ENCODE peak calls at places on chromosomes 16 and 17, in five cellular contexts. One of them, this sample, is unnamed.

GRCh38 chr17:77214743-77215142 is 74.0 kb downstream of the SEC14L1 start:
- DNase-seq in fibroblast of lung: peak
- DNase-seq in mesendoderm: peak
- DNase-seq in Karpas-422: peak
- DNase-seq in PC-3: peak
- DNase-seq in this sample: no peak

GRCh38 chr17:83110755-83111154 is 31.3 kb downstream of the METRNL start:
- DNase-seq in fibroblast of lung: no peak
- DNase-seq in mesendoderm: no peak
- DNase-seq in Karpas-422: no peak
- DNase-seq in PC-3: no peak
- DNase-seq in this sample: no peak

GRCh38 chr16:67666538-67667433 is at the start of the genes C16orf86 and ENKD1:
- DNase-seq in fibroblast of lung: peak
- DNase-seq in mesendoderm: peak
- DNase-seq in Karpas-422: peak
- DNase-seq in PC-3: peak
- DNase-seq in this sample: peak

GRCh38 chr17:49583226-49583625 is 7.6 kb downstream of the NXPH3 start:
- DNase-seq in fibroblast of lung: no peak
- DNase-seq in mesendoderm: no peak
- DNase-seq in Karpas-422: no peak
- DNase-seq in PC-3: no peak
- DNase-seq in this sample: no peak

GRCh38 chr17:38705523-38705802 is 390 bp downstream of the MLLT6 start:
- DNase-seq in fibroblast of lung: no peak
- DNase-seq in mesendoderm: no peak
- DNase-seq in Karpas-422: no peak
- DNase-seq in PC-3: no peak
- DNase-seq in this sample: no peak

GRCh38 chr17:75813081-75814020 is 28.7 kb downstream of the UNK start:
- DNase-seq in fibroblast of lung: no peak
- DNase-seq in mesendoderm: no peak
- DNase-seq in Karpas-422: no peak
- DNase-seq in PC-3: no peak
- DNase-seq in this sample: no peak

GRCh38 chr17:48647103-48647963 is 21.2 kb upstream of the HOXB9 start:
- DNase-seq in fibroblast of lung: no peak
- DNase-seq in mesendoderm: peak
- DNase-seq in Karpas-422: no peak
- DNase-seq in PC-3: no peak
- DNase-seq in this sample: peak

GRCh38 chr17:21513012-21513570 is 136.9 kb downstream of the KCNJ12 start:
- DNase-seq in fibroblast of lung: peak
- DNase-seq in mesendoderm: peak
- DNase-seq in Karpas-422: peak
- DNase-seq in PC-3: peak
- DNase-seq in this sample: peak

GRCh38 chr17:76198702-76199101 is 41.6 kb downstream of the RNF157 start:
- DNase-seq in fibroblast of lung: no peak
- DNase-seq in mesendoderm: no peak
- DNase-seq in Karpas-422: no peak
- DNase-seq in PC-3: no peak
- DNase-seq in this sample: no peak

GRCh38 chr16:66093217-66093616 is 273.3 kb upstream of the CDH5 start:
- DNase-seq in fibroblast of lung: peak
- DNase-seq in mesendoderm: no peak
- DNase-seq in Karpas-422: no peak
- DNase-seq in PC-3: no peak
- DNase-seq in this sample: no peak

GRCh38 chr16:2776500-2777139 is 460 bp downstream of the ELOB start:
- DNase-seq in fibroblast of lung: no peak
- DNase-seq in mesendoderm: peak
- DNase-seq in Karpas-422: peak
- DNase-seq in PC-3: peak
- DNase-seq in this sample: peak

GRCh38 chr16:70512456-70512855 is 10.9 kb downstream of the COG4 start:
- DNase-seq in fibroblast of lung: peak
- DNase-seq in mesendoderm: no peak
- DNase-seq in Karpas-422: no peak
- DNase-seq in PC-3: peak
- DNase-seq in this sample: no peak

GRCh38 chr17:55549140-55549539 is 37.9 kb upstream of the SMIM36 start:
- DNase-seq in fibroblast of lung: no peak
- DNase-seq in mesendoderm: peak
- DNase-seq in Karpas-422: peak
- DNase-seq in PC-3: peak
- DNase-seq in this sample: peak

GRCh38 chr16:31491778-31492418 is 9.0 kb downstream of the SLC5A2 start:
- DNase-seq in fibroblast of lung: no peak
- DNase-seq in mesendoderm: no peak
- DNase-seq in Karpas-422: no peak
- DNase-seq in PC-3: no peak
- DNase-seq in this sample: no peak

GRCh38 chr16:31201511-31202401 is 804 bp downstream of the PYCARD start:
- DNase-seq in fibroblast of lung: peak
- DNase-seq in mesendoderm: peak
- DNase-seq in Karpas-422: peak
- DNase-seq in PC-3: no peak
- DNase-seq in this sample: peak

GRCh38 chr17:77914440-77915254 is 43.9 kb upstream of the TNRC6C start:
- DNase-seq in fibroblast of lung: peak
- DNase-seq in mesendoderm: no peak
- DNase-seq in Karpas-422: peak
- DNase-seq in PC-3: no peak
- DNase-seq in this sample: no peak

GRCh38 chr17:50027639-50028206 is 28.2 kb upstream of the ITGA3 start:
- DNase-seq in fibroblast of lung: peak
- DNase-seq in mesendoderm: peak
- DNase-seq in Karpas-422: no peak
- DNase-seq in PC-3: peak
- DNase-seq in this sample: no peak

GRCh38 chr16:68081796-68082567 is 3.2 kb upstream of the NFATC3 start:
- DNase-seq in fibroblast of lung: no peak
- DNase-seq in mesendoderm: no peak
- DNase-seq in Karpas-422: no peak
- DNase-seq in PC-3: no peak
- DNase-seq in this sample: no peak

GRCh38 chr17:16304832-16305231 is 48.4 kb downstream of the CENPV start:
- DNase-seq in fibroblast of lung: peak
- DNase-seq in mesendoderm: peak
- DNase-seq in Karpas-422: peak
- DNase-seq in PC-3: peak
- DNase-seq in this sample: no peak

GRCh38 chr16:83942815-83943515 is 10.1 kb upstream of the OSGIN1 start:
- DNase-seq in fibroblast of lung: no peak
- DNase-seq in mesendoderm: no peak
- DNase-seq in Karpas-422: no peak
- DNase-seq in PC-3: no peak
- DNase-seq in this sample: no peak

GRCh38 chr16:25012525-25012991 is 2.6 kb downstream of the ARHGAP17 start:
- DNase-seq in fibroblast of lung: peak
- DNase-seq in mesendoderm: no peak
- DNase-seq in Karpas-422: no peak
- DNase-seq in PC-3: peak
- DNase-seq in this sample: no peak

GRCh38 chr17:75783803-75784472 is 668 bp upstream of the UNK start:
- DNase-seq in fibroblast of lung: no peak
- DNase-seq in mesendoderm: no peak
- DNase-seq in Karpas-422: no peak
- DNase-seq in PC-3: no peak
- DNase-seq in this sample: no peak

GRCh38 chr16:76906552-76906951 is 284.4 kb upstream of the MON1B start:
- DNase-seq in fibroblast of lung: no peak
- DNase-seq in mesendoderm: no peak
- DNase-seq in Karpas-422: no peak
- DNase-seq in PC-3: no peak
- DNase-seq in this sample: no peak

GRCh38 chr16:31404353-31405064 is 11.4 kb downstream of the ITGAD start:
- DNase-seq in fibroblast of lung: peak
- DNase-seq in mesendoderm: no peak
- DNase-seq in Karpas-422: peak
- DNase-seq in PC-3: peak
- DNase-seq in this sample: peak

GRCh38 chr17:74971842-74972106 is 785 bp downstream of the HID1 start:
- DNase-seq in fibroblast of lung: no peak
- DNase-seq in mesendoderm: no peak
- DNase-seq in Karpas-422: no peak
- DNase-seq in PC-3: no peak
- DNase-seq in this sample: no peak

GRCh38 chr17:5416886-5417285 is 2.6 kb downstream of the NUP88 start:
- DNase-seq in fibroblast of lung: no peak
- DNase-seq in mesendoderm: no peak
- DNase-seq in Karpas-422: no peak
- DNase-seq in PC-3: peak
- DNase-seq in this sample: no peak

GRCh38 chr16:22008215-22009142 is 568 bp downstream of the MOSMO start:
- DNase-seq in fibroblast of lung: peak
- DNase-seq in mesendoderm: no peak
- DNase-seq in Karpas-422: peak
- DNase-seq in PC-3: no peak
- DNase-seq in this sample: no peak

GRCh38 chr17:45783593-45784292 is 377 bp upstream of the CRHR1 start:
- DNase-seq in fibroblast of lung: no peak
- DNase-seq in mesendoderm: peak
- DNase-seq in Karpas-422: no peak
- DNase-seq in PC-3: no peak
- DNase-seq in this sample: no peak

GRCh38 chr16:80804061-80804450 is 342 bp downstream of the CDYL2 start:
- DNase-seq in fibroblast of lung: peak
- DNase-seq in mesendoderm: peak
- DNase-seq in Karpas-422: peak
- DNase-seq in PC-3: peak
- DNase-seq in this sample: peak

GRCh38 chr17:40062347-40063033 is at the start of gene THRA:
- DNase-seq in fibroblast of lung: no peak
- DNase-seq in mesendoderm: peak
- DNase-seq in Karpas-422: peak
- DNase-seq in PC-3: peak
- DNase-seq in this sample: peak

GRCh38 chr17:3873862-3874261 is 19.0 kb downstream of the CAMKK1 start:
- DNase-seq in fibroblast of lung: no peak
- DNase-seq in mesendoderm: no peak
- DNase-seq in Karpas-422: no peak
- DNase-seq in PC-3: no peak
- DNase-seq in this sample: no peak

GRCh38 chr17:3867106-3867505 is 21.1 kb upstream of the NCBP3 start:
- DNase-seq in fibroblast of lung: no peak
- DNase-seq in mesendoderm: no peak
- DNase-seq in Karpas-422: no peak
- DNase-seq in PC-3: no peak
- DNase-seq in this sample: no peak

GRCh38 chr17:3875317-3875716 is 17.5 kb downstream of the CAMKK1 start:
- DNase-seq in fibroblast of lung: no peak
- DNase-seq in mesendoderm: no peak
- DNase-seq in Karpas-422: no peak
- DNase-seq in PC-3: no peak
- DNase-seq in this sample: no peak

GRCh38 chr17:3867606-3868005 is 21.6 kb upstream of the NCBP3 start:
- DNase-seq in fibroblast of lung: no peak
- DNase-seq in mesendoderm: no peak
- DNase-seq in Karpas-422: no peak
- DNase-seq in PC-3: no peak
- DNase-seq in this sample: no peak

DNA sequence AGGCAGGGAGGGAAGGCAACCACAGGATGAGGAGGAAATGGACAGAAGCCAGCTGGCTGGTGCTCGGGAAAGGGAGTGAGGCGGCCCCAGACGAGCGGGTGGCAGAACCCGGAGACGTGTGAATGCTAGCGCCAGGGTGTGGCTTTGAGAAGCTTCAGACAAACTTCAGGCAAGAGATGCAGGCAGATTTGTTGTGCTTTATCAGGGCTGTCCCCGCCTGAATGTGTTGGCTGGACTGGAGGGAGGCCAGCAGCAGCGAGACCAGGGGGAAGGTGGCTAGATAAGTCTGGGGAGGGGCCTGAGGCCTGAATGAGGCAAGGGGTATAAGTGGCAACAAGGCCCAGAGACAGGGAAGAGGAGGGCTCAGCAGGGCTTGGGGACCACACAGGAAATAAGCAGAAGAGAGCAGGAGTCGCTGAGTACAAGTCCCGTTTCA is 22.0 kb downstream of the CAMKK1 start:
- DNase-seq in fibroblast of lung: peak
- DNase-seq in mesendoderm: peak
- DNase-seq in Karpas-422: no peak
- DNase-seq in PC-3: no peak
- DNase-seq in this sample: peak
- H3K4me2 ChIP-seq in fibroblast of lung: no peak
- H3K4me2 ChIP-seq in mesendoderm: no peak
- H3K4me2 ChIP-seq in Karpas-422: no peak
- H3K4me2 ChIP-seq in PC-3: no peak
- H3K4me2 ChIP-seq in this sample: peak

GRCh38 chr17:2844386-2844785 is 48.1 kb downstream of the RAP1GAP2 start:
- DNase-seq in fibroblast of lung: no peak
- DNase-seq in mesendoderm: peak
- DNase-seq in Karpas-422: no peak
- DNase-seq in PC-3: peak
- DNase-seq in this sample: no peak

GRCh38 chr17:2850991-2851390 is 54.8 kb downstream of the RAP1GAP2 start:
- DNase-seq in fibroblast of lung: no peak
- DNase-seq in mesendoderm: no peak
- DNase-seq in Karpas-422: no peak
- DNase-seq in PC-3: no peak
- DNase-seq in this sample: no peak

GRCh38 chr17:2851615-2852014 is 55.4 kb downstream of the RAP1GAP2 start:
- DNase-seq in fibroblast of lung: no peak
- DNase-seq in mesendoderm: no peak
- DNase-seq in Karpas-422: no peak
- DNase-seq in PC-3: no peak
- DNase-seq in this sample: no peak

GRCh38 chr17:2849327-2849670 is 53.1 kb downstream of the RAP1GAP2 start:
- DNase-seq in fibroblast of lung: no peak
- DNase-seq in mesendoderm: no peak
- DNase-seq in Karpas-422: no peak
- DNase-seq in PC-3: no peak
- DNase-seq in this sample: no peak

GRCh38 chr17:2847601-2848255 is 51.5 kb downstream of the RAP1GAP2 start:
- DNase-seq in fibroblast of lung: no peak
- DNase-seq in mesendoderm: no peak
- DNase-seq in Karpas-422: peak
- DNase-seq in PC-3: no peak
- DNase-seq in this sample: no peak
- H3K4me2 ChIP-seq in fibroblast of lung: no peak
- H3K4me2 ChIP-seq in mesendoderm: no peak
- H3K4me2 ChIP-seq in Karpas-422: peak
- H3K4me2 ChIP-seq in PC-3: no peak
- H3K4me2 ChIP-seq in this sample: no peak

GRCh38 chr16:1003551-1004347 is 22.2 kb downstream of the SOX8 start:
- DNase-seq in fibroblast of lung: peak
- DNase-seq in mesendoderm: no peak
- DNase-seq in Karpas-422: no peak
- DNase-seq in PC-3: no peak
- DNase-seq in this sample: peak
- H3K4me2 ChIP-seq in fibroblast of lung: no peak
- H3K4me2 ChIP-seq in mesendoderm: no peak
- H3K4me2 ChIP-seq in Karpas-422: no peak
- H3K4me2 ChIP-seq in PC-3: no peak
- H3K4me2 ChIP-seq in this sample: peak

GRCh38 chr17:32319548-32319905 is 22.4 kb downstream of the C17orf75 start:
- DNase-seq in fibroblast of lung: peak
- DNase-seq in mesendoderm: peak
- DNase-seq in Karpas-422: peak
- DNase-seq in PC-3: peak
- DNase-seq in this sample: peak
- H3K4me2 ChIP-seq in fibroblast of lung: no peak
- H3K4me2 ChIP-seq in mesendoderm: no peak
- H3K4me2 ChIP-seq in Karpas-422: no peak
- H3K4me2 ChIP-seq in PC-3: no peak
- H3K4me2 ChIP-seq in this sample: peak